ENCODE peak calls at places on chromosomes 2 and 18, in five cellular contexts. Z, S, O, X and M are unnamed samples. For H3K4me1, the result is how much of the 10 kb centered on the place peaks cover.

GRCh38 chr18:78321402-78321801 is 658.2 kb upstream of the SALL3 start:
- DNase-seq in Z (no peak), S (no peak), O (no peak), X (no peak), M (no peak)

GRCh38 chr2:96541753-96542152 is 5.2 kb downstream of the ARID5A start:
- DNase-seq in Z (no peak), S (peak), O (no peak), X (no peak), M (no peak)

GRCh38 chr2:74499269-74499939 is at the start of gene LBX2:
- DNase-seq in Z (no peak), S (peak), O (no peak), X (no peak), M (no peak)

GRCh38 chr2:158723921-158724802 is 71.0 kb upstream of the DAPL1 start:
- DNase-seq in Z (no peak), S (no peak), O (peak), X (no peak), M (peak)

GRCh38 chr2:226799211-226799975 is at the start of gene IRS1:
- DNase-seq in Z (peak), S (peak), O (peak), X (peak), M (peak)

GRCh38 chr18:78542204-78542603 is 437.4 kb upstream of the SALL3 start:
- DNase-seq in Z (no peak), S (no peak), O (peak), X (peak), M (peak)

GRCh38 chr2:179410552-179411356 is 146.1 kb upstream of the SESTD1 start:
- DNase-seq in Z (peak), S (peak), O (peak), X (peak), M (no peak)

GRCh38 chr18:5091741-5092140 is 105.3 kb downstream of the AKAIN1 start:
- DNase-seq in Z (no peak), S (no peak), O (no peak), X (no peak), M (no peak)

GRCh38 chr2:121068851-121069250 is 216.2 kb downstream of the TFCP2L1 start:
- DNase-seq in Z (no peak), S (no peak), O (no peak), X (no peak), M (no peak)

GRCh38 chr2:48145845-48146452 is 239.7 kb upstream of the FBXO11 start:
- DNase-seq in Z (no peak), S (no peak), O (no peak), X (no peak), M (no peak)

GRCh38 chr2:70984576-70985282 is 6.3 kb downstream of the ANKRD53 start:
- DNase-seq in Z (peak), S (peak), O (peak), X (peak), M (no peak)

GRCh38 chr2:120732506-120733237 is 3.0 kb upstream of the GLI2 start:
- DNase-seq in Z (no peak), S (no peak), O (no peak), X (no peak), M (peak)

GRCh38 chr2:18788590-18788989 is 199.2 kb upstream of the NT5C1B start:
- DNase-seq in Z (peak), S (no peak), O (no peak), X (no peak), M (no peak)

GRCh38 chr2:98296435-98296834 is 49.8 kb upstream of the CNGA3 start:
- DNase-seq in Z (no peak), S (no peak), O (no peak), X (no peak), M (no peak)

GRCh38 chr2:132662742-132663141 is 7.3 kb downstream of the LYPD1 start:
- DNase-seq in Z (peak), S (no peak), O (no peak), X (no peak), M (no peak)

GRCh38 chr18:2846241-2846637 is 567 bp upstream of the EMILIN2 start:
- DNase-seq in Z (peak), S (no peak), O (no peak), X (no peak), M (no peak)

GRCh38 chr2:122514451-122514996 is 759.1 kb downstream of the TSN start:
- DNase-seq in Z (no peak), S (no peak), O (no peak), X (no peak), M (no peak)

GRCh38 chr2:172416447-172417058 is 10.8 kb upstream of the ITGA6 start:
- DNase-seq in Z (no peak), S (no peak), O (no peak), X (no peak), M (no peak)

GRCh38 chr2:220075835-220076234 is 448.4 kb downstream of the SLC4A3 start:
- DNase-seq in Z (no peak), S (no peak), O (no peak), X (no peak), M (no peak)

GRCh38 chr2:173059941-173060575 is 15.6 kb upstream of the MAP3K20 start:
- DNase-seq in Z (peak), S (no peak), O (no peak), X (no peak), M (no peak)

GRCh38 chr2:50126845-50127244 is 905.1 kb downstream of the NRXN1 start:
- DNase-seq in Z (no peak), S (peak), O (no peak), X (no peak), M (no peak)

GRCh38 chr2:241959751-241960269 is 90.3 kb downstream of the RTP5 start:
- DNase-seq in Z (no peak), S (no peak), O (no peak), X (no peak), M (no peak)

GRCh38 chr2:12437144-12437543 is 279.6 kb upstream of the TRIB2 start:
- DNase-seq in Z (no peak), S (peak), O (no peak), X (no peak), M (no peak)

GRCh38 chr18:31741096-31741735 is 19.5 kb downstream of the SLC25A52 start:
- DNase-seq in Z (peak), S (peak), O (peak), X (peak), M (no peak)

GRCh38 chr2:99354060-99354459 is 16.9 kb downstream of the EIF5B start:
- DNase-seq in Z (no peak), S (no peak), O (no peak), X (no peak), M (no peak)

GRCh38 chr2:220162320-220162719 is 534.9 kb downstream of the SLC4A3 start:
- DNase-seq in Z (no peak), S (no peak), O (no peak), X (no peak), M (no peak)

DNA sequence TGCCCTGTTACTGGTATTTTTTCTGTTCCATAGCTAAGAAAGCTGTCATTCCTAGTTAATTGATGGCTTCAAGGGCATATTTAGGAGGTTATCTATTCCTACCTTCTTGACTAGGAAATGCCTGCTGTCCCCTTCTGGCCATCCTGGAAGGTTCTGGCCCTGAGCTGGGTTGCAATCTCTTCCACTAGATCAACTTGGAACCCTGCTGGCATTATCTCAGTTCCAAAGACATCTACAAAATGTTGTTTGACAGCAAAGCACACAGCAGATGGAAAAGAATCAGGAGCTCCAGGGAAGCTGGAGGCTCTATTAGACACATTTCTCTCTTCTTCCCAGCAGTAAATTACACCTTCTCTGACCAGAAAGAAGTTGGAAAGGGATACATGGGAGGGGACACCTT is 192.1 kb downstream of the ARHGAP28 start:
- DNase-seq in Z (no peak), S (no peak), O (no peak), X (no peak), M (no peak)
- TF ChIP-seq CTCF in Z (no peak), S (no peak), O (no peak), X (no peak), M (no peak)

GRCh38 chr2:165563468-165564225 is 94.1 kb downstream of the CSRNP3 start:
- DNase-seq in Z (no peak), S (no peak), O (no peak), X (no peak), M (no peak)

GRCh38 chr2:165573534-165574461 is 104.3 kb downstream of the CSRNP3 start:
- DNase-seq in Z (peak), S (peak), O (peak), X (peak), M (no peak)

GRCh38 chr2:165571477-165571876 is 102.0 kb downstream of the CSRNP3 start:
- DNase-seq in Z (no peak), S (no peak), O (no peak), X (no peak), M (no peak)

GRCh38 chr2:165572155-165572554 is 102.7 kb downstream of the CSRNP3 start:
- DNase-seq in Z (no peak), S (peak), O (no peak), X (no peak), M (no peak)

DNA sequence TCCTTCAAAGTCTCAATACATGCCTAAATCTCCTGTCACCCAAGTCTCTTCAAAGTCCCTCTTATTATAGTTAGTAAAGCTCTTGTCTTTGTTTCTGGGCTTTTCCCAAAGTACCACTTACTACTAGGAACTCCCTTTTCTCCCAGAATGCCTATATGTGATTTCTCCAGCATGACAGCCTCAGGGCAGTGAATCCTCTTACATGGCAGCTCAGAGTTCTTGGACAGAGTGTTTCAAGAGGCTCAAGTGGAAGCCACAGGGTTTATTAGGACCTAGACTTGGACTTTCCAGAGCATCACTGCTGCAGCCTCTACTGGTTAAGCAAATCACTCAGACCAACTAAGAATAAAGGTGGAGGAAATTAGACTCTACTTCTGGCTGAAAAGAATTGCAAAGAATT is 98.9 kb downstream of the CSRNP3 start:
- DNase-seq in Z (no peak), S (no peak), O (no peak), X (no peak), M (no peak)
- H3K4me1 ChIP-seq in Z (under half), S (under half), O (under half), X (under half), M (under half)

GRCh38 chr2:64262816-64263215 is 118.6 kb upstream of the PELI1 start:
- DNase-seq in Z (no peak), S (no peak), O (peak), X (no peak), M (no peak)

GRCh38 chr2:64260817-64261216 is 116.6 kb upstream of the PELI1 start:
- DNase-seq in Z (peak), S (no peak), O (no peak), X (peak), M (no peak)

GRCh38 chr2:64260093-64260808 is 116.0 kb upstream of the PELI1 start:
- DNase-seq in Z (no peak), S (no peak), O (no peak), X (no peak), M (no peak)

GRCh38 chr2:64262068-64262467 is 117.8 kb upstream of the PELI1 start:
- DNase-seq in Z (peak), S (no peak), O (peak), X (peak), M (no peak)

DNA sequence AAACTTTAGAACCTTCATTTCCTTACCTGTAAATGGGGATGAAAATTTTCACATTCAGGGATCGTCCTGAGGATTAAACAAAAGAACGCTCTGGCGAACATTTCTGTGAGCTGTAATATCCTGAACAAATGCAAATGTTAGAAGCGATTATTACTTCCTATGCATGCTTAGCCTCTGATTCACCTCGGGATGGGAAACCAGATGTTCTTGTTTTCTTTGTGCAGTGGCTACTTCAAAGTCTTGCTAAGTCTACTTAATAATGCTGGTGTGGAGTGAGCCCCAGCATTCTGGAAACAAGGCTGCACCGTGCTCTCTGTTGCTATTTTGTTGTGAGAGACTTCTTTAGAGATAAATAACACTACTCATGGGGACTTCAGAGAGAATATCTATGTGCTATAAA is 119.1 kb upstream of the PELI1 start:
- DNase-seq in Z (peak), S (no peak), O (no peak), X (no peak), M (no peak)
- TF ChIP-seq POLR2AphosphoS5 in Z (peak), S (no peak), O (no peak), X (no peak), M (peak)

DNA sequence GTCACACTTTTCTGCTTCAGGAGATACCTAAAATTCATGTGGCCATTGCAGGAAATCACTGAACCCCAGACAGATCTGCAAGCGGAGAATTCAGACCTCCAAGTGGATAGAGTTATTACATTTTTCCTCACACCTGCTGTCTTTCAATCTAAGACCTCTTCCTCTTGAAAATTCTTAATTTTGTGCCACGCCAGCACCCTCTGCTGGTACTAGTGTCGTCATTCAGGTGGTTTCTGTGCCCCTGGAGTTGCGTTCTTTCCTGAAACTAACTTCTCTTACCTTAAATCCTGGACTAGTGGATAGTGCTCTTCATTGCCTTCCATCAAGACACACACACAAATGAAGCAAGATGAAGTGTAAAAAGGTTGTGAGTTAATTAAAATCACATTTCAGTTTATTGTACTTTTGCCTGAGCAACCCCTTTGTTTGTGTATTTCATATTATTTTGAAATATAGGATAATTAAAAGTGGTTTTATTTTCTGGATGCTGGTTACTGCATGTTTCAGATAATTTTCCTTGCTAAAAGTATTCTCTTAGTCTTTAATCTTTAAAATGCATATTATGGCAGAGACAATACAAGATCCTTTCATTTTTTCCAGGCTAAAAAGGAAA is 1.6 kb upstream of the DNER start:
- DNase-seq in Z (peak), S (peak), O (peak), X (peak), M (no peak)
- TF ChIP-seq CTCF in Z (peak), S (peak), O (peak), X (no peak), M (no peak)

GRCh38 chr2:45441571-45441970 is 169.5 kb downstream of the SRBD1 start:
- DNase-seq in Z (no peak), S (no peak), O (no peak), X (no peak), M (no peak)
- H3K4me1 ChIP-seq in Z (under half), S (under half), O (under half), X (under half), M (under half)